ENCODE peak calls at places on chromosomes 16 and 17, in ten cellular contexts. J is A549; D is GM23248; I is right atrium auricular region; N is choroid plexus epithelial cell; W is cardiac muscle cell; Z is mesendoderm; P is CD4-positive, CD25-positive, alpha-beta regulatory T cell; X is CD8-positive, alpha-beta memory T cell; B is heart right ventricle. C is an unnamed sample.

GRCh38 chr17:22512057-22512456 is 819.7 kb downstream of the KCNJ18 start:
- DNase-seq in B (no peak), W (no peak), N (no peak), J (no peak), P (no peak), D (no peak), Z (no peak), I (peak), X (no peak), C (no peak)

GRCh38 chr16:84218961-84219360 is 20.9 kb downstream of the KCNG4 start:
- DNase-seq in N (no peak), X (no peak), P (no peak), W (no peak), D (no peak), Z (peak), J (no peak), B (no peak), I (no peak), C (no peak)

GRCh38 chr16:71885261-71885650 is 1.3 kb upstream of the ZNF821 start:
- DNase-seq in Z (peak), P (no peak), J (no peak), X (no peak), I (no peak), D (peak), W (no peak), B (no peak), N (no peak), C (no peak)

GRCh38 chr16:4505356-4506153 is 29.4 kb downstream of the HMOX2 start:
- DNase-seq in W (no peak), D (no peak), N (no peak), X (peak), P (peak), B (no peak), J (no peak), Z (no peak), I (no peak), C (peak)

GRCh38 chr16:31177136-31177535 is 2.8 kb upstream of the FUS start:
- DNase-seq in X (peak), J (no peak), W (no peak), D (peak), B (no peak), P (peak), I (no peak), N (peak), Z (no peak), C (no peak)

GRCh38 chr16:5633845-5634440 is 536.3 kb upstream of the EEF2KMT start:
- DNase-seq in B (no peak), P (no peak), X (no peak), Z (peak), I (no peak), W (peak), J (peak), N (peak), D (peak), C (no peak)

GRCh38 chr16:83615131-83615530 is 192.6 kb upstream of the HSBP1 start:
- DNase-seq in I (no peak), J (no peak), P (no peak), B (no peak), Z (no peak), N (no peak), W (no peak), X (no peak), D (peak), C (no peak)

GRCh38 chr16:726438-727290 is at the start of the genes CCDC78 and HAGHL:
- DNase-seq in D (peak), P (peak), W (peak), N (peak), Z (peak), I (no peak), B (peak), J (no peak), X (peak), C (peak)

GRCh38 chr17:80474231-80474932 is 2.0 kb downstream of the NPTX1 start:
- DNase-seq in N (peak), W (peak), D (peak), Z (peak), X (no peak), B (no peak), P (no peak), I (no peak), J (peak), C (no peak)

GRCh38 chr16:74830646-74831045 is 56.0 kb upstream of the FA2H start:
- DNase-seq in X (no peak), Z (no peak), P (no peak), N (no peak), D (no peak), I (no peak), W (no peak), J (no peak), B (no peak), C (no peak)

GRCh38 chr16:21159281-21159951 is 942 bp downstream of the LDAF1 start:
- DNase-seq in N (no peak), I (no peak), X (peak), W (no peak), D (peak), P (peak), Z (peak), B (peak), J (no peak), C (peak)

GRCh38 chr16:73067671-73068545 is 20.0 kb upstream of the ZFHX3 start:
- DNase-seq in W (no peak), P (no peak), J (no peak), I (no peak), Z (no peak), B (no peak), X (no peak), N (no peak), D (no peak), C (no peak)

GRCh38 chr16:4315185-4316102 is at the start of gene GLIS2:
- DNase-seq in D (peak), J (peak), B (peak), P (no peak), W (peak), I (no peak), N (peak), Z (peak), X (peak), C (no peak)

GRCh38 chr16:27226976-27227705 is 23.8 kb downstream of the KDM8 start:
- DNase-seq in I (no peak), J (no peak), P (no peak), N (no peak), B (no peak), W (no peak), D (peak), Z (no peak), X (no peak), C (no peak)

GRCh38 chr17:57523926-57524634 is 221.0 kb downstream of the CCDC182 start:
- DNase-seq in Z (no peak), J (peak), W (no peak), X (no peak), B (peak), P (no peak), N (peak), I (no peak), D (peak), C (peak)

GRCh38 chr16:80824623-80825364 is 20.4 kb upstream of the CDYL2 start:
- DNase-seq in J (peak), N (peak), W (peak), Z (peak), D (peak), P (peak), X (peak), I (no peak), B (no peak), C (no peak)

GRCh38 chr17:12312692-12313091 is 292.0 kb downstream of the MAP2K4 start:
- DNase-seq in J (no peak), D (no peak), W (no peak), N (no peak), P (no peak), B (no peak), X (no peak), Z (no peak), I (no peak), C (no peak)

GRCh38 chr17:42761638-42762037 is 611 bp downstream of the RAMP2 start:
- DNase-seq in N (no peak), W (no peak), X (no peak), B (no peak), Z (no peak), P (no peak), J (no peak), I (no peak), D (no peak), C (no peak)

GRCh38 chr17:42759982-42760651 is 910 bp upstream of the RAMP2 start:
- DNase-seq in B (no peak), D (no peak), N (no peak), P (no peak), X (no peak), I (no peak), Z (peak), J (no peak), W (no peak), C (no peak)

GRCh38 chr17:42766124-42766523 is 5.1 kb downstream of the RAMP2 start:
- DNase-seq in I (no peak), J (no peak), W (no peak), N (no peak), B (no peak), P (no peak), X (no peak), D (no peak), Z (no peak), C (no peak)

GRCh38 chr17:42760652-42761581 is at the start of gene RAMP2:
- DNase-seq in B (peak), P (no peak), N (no peak), D (peak), J (no peak), W (peak), I (no peak), Z (peak), X (no peak), C (peak)
- H3K4me3 ChIP-seq in B (peak), P (no peak), N (peak), D (peak), J (peak), W (peak), I (peak), Z (peak), X (no peak), C (peak)

GRCh38 chr17:6358131-6358530 is 76.8 kb downstream of the AIPL1 start:
- DNase-seq in I (no peak), B (no peak), P (no peak), D (no peak), X (no peak), Z (no peak), J (no peak), N (no peak), W (no peak), C (no peak)

GRCh38 chr17:6353161-6353560 is 81.8 kb downstream of the AIPL1 start:
- DNase-seq in J (no peak), B (no peak), N (no peak), I (peak), X (no peak), D (no peak), Z (no peak), W (no peak), P (no peak), C (no peak)

GRCh38 chr17:6350806-6351205 is 84.1 kb downstream of the AIPL1 start:
- DNase-seq in Z (no peak), B (no peak), D (no peak), I (no peak), P (no peak), W (no peak), N (no peak), J (no peak), X (no peak), C (no peak)

GRCh38 chr17:6352016-6352415 is 82.9 kb downstream of the AIPL1 start:
- DNase-seq in B (no peak), P (no peak), W (no peak), Z (no peak), D (no peak), I (no peak), J (no peak), X (no peak), N (no peak), C (no peak)

DNA sequence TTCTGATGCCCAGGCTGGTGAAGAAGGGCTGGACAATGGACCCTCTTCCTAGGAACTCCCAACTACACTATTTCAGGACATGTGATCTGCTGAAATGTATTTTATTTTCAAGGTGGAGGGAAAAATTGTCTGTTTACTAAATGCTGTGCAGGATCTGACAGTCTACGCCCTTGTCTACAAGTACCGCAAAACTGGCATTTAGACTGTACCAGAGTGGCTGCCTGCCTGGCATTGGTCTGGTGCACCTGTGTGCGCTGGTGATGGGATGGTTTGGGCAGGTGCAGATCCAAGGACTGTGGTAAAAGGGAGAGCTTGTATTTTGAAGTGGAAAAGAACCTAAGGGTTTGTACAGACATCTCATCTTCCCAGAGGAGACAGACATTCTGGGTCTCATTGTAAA is 79.7 kb downstream of the AIPL1 start:
- DNase-seq in N (no peak), D (no peak), W (no peak), Z (no peak), X (no peak), I (no peak), P (no peak), B (no peak), J (no peak), C (no peak)
- H3K4me3 ChIP-seq in N (no peak), D (no peak), W (no peak), Z (no peak), X (no peak), I (no peak), P (no peak), B (no peak), J (no peak), C (no peak)

DNA sequence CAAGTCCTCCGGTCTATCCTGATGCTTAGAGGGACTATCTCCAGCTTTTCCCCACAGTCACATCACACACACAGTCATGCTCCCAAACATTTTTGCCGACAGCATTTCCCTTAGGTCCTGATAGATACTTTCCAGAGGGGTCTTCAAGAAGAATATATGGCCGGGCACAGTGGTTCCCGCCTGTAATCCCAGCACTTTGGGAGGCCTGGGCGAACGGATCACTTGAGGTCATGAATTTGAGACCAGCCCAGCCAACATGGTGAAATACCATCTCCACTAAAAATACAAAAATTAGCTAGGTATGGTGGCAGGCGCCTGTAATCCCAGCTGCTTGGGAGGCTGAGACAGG is 4.3 kb upstream of the GIP start:
- DNase-seq in W (no peak), P (no peak), N (no peak), I (no peak), D (no peak), X (no peak), J (no peak), Z (no peak), B (no peak), C (no peak)
- H3K4me3 ChIP-seq in W (no peak), P (no peak), N (no peak), I (no peak), D (peak), X (no peak), J (peak), Z (no peak), B (no peak), C (no peak)

GRCh38 chr17:47897561-47897960 is 1.5 kb downstream of the SP2 start:
- DNase-seq in I (no peak), J (no peak), N (no peak), W (no peak), P (no peak), B (no peak), X (no peak), D (peak), Z (no peak), C (no peak)
- H3K4me3 ChIP-seq in I (no peak), J (no peak), N (peak), W (peak), P (peak), B (peak), X (peak), D (peak), Z (no peak), C (peak)

C was measured in GM06990.